ENCODE peak calls at places on chromosomes 5 and 9, in four cellular contexts. U, P, N and A are unnamed samples.

GRCh38 chr9:16830806-16831205 is 39.7 kb downstream of the BNC2 start:
- DNase-seq in P (no peak), N (no peak), U (no peak), A (no peak)

GRCh38 chr5:145915970-145916638 is 20.3 kb upstream of the SH3RF2 start:
- DNase-seq in U (no peak), P (no peak), N (no peak), A (no peak)

GRCh38 chr5:142292808-142293207 is 32.0 kb downstream of the SPRY4 start:
- DNase-seq in N (no peak), U (no peak), P (no peak), A (no peak)

GRCh38 chr5:78653031-78653430 is 4.5 kb upstream of the LHFPL2 start:
- DNase-seq in N (no peak), P (no peak), U (no peak), A (no peak)

GRCh38 chr5:72178910-72179815 is 71.9 kb downstream of the MAP1B start:
- DNase-seq in U (peak; percentile 45), N (peak; percentile 49), P (no peak), A (peak; percentile 85)

GRCh38 chr9:34929506-34930102 is 28.5 kb upstream of the PHF24 start:
- DNase-seq in U (no peak), P (no peak), N (no peak), A (no peak)

GRCh38 chr5:95327211-95327610 is 42.3 kb upstream of the MCTP1 start:
- DNase-seq in U (no peak), N (no peak), P (no peak), A (no peak)

GRCh38 chr5:73655521-73656160 is 29.6 kb downstream of the ARHGEF28 start:
- DNase-seq in N (no peak), P (no peak), U (no peak), A (no peak)

GRCh38 chr5:459562-460412 is 16.8 kb downstream of the EXOC3 start:
- DNase-seq in N (no peak), P (no peak), U (peak; percentile 6), A (peak; percentile 47)

GRCh38 chr5:170597109-170597741 is 93.4 kb downstream of the KCNIP1 start:
- DNase-seq in N (no peak), U (no peak), P (peak; percentile 76), A (no peak)

GRCh38 chr9:12775373-12775962 is 648 bp downstream of the LURAP1L start:
- DNase-seq in U (peak; percentile 27), P (no peak), N (peak; percentile 16), A (no peak)

GRCh38 chr5:54616031-54616430 is 98.5 kb downstream of the SNX18 start:
- DNase-seq in N (peak; percentile 21), P (peak; percentile 68), U (no peak), A (no peak)

GRCh38 chr5:143564417-143564816 is 160.9 kb upstream of the NR3C1 start:
- DNase-seq in U (no peak), P (no peak), N (no peak), A (no peak)

GRCh38 chr5:92320446-92320845 is 937.3 kb upstream of the ARRDC3 start:
- DNase-seq in N (no peak), P (no peak), U (no peak), A (no peak)

GRCh38 chr9:75833765-75834164 is 56.7 kb upstream of the PCSK5 start:
- DNase-seq in U (no peak), P (no peak), N (no peak), A (no peak)

GRCh38 chr9:88312517-88313103 is 75.6 kb upstream of the SPIN1 start:
- DNase-seq in U (no peak), P (no peak), N (no peak), A (no peak)

GRCh38 chr9:88312070-88312469 is 76.2 kb upstream of the SPIN1 start:
- DNase-seq in N (no peak), U (no peak), P (no peak), A (no peak)

GRCh38 chr9:88313364-88314220 is 74.7 kb upstream of the SPIN1 start:
- DNase-seq in N (no peak), P (peak; percentile 12), U (no peak), A (no peak)

GRCh38 chr9:88308831-88309230 is 79.4 kb upstream of the SPIN1 start:
- DNase-seq in N (no peak), P (no peak), U (no peak), A (no peak)

GRCh38 chr9:88310310-88310980 is 77.8 kb upstream of the SPIN1 start:
- DNase-seq in N (no peak), P (peak; percentile 56), U (no peak), A (no peak)
- H3K4me1 ChIP-seq in N (peaks cover 14% of the 10 kb centered on the region), P (peaks cover 7% of the 10 kb centered on the region), U (no peaks in the 10 kb centered on the region), A (no peaks in the 10 kb centered on the region)

GRCh38 chr5:178284996-178285395 is 52.4 kb upstream of the PHYKPL start:
- DNase-seq in U (no peak), P (no peak), N (no peak), A (peak; percentile 31)
- H3K27ac ChIP-seq in U (peak overlapping the region; percentile 37), P (no peak overlapping the region), N (peak overlapping the region; percentile 74), A (no peak overlapping the region)

GRCh38 chr5:119329701-119330100 is 26.1 kb upstream of the TNFAIP8 start:
- DNase-seq in U (no peak), P (peak; percentile 33), N (no peak), A (no peak)

GRCh38 chr5:119330367-119331183 is 25.2 kb upstream of the TNFAIP8 start:
- DNase-seq in U (no peak), P (peak; percentile 47), N (no peak), A (no peak)

GRCh38 chr5:119331566-119332095 is 24.2 kb upstream of the TNFAIP8 start:
- DNase-seq in U (no peak), P (no peak), N (no peak), A (no peak)

GRCh38 chr5:119327018-119327417 is 28.8 kb upstream of the TNFAIP8 start:
- DNase-seq in N (no peak), P (no peak), U (no peak), A (no peak)

DNA sequence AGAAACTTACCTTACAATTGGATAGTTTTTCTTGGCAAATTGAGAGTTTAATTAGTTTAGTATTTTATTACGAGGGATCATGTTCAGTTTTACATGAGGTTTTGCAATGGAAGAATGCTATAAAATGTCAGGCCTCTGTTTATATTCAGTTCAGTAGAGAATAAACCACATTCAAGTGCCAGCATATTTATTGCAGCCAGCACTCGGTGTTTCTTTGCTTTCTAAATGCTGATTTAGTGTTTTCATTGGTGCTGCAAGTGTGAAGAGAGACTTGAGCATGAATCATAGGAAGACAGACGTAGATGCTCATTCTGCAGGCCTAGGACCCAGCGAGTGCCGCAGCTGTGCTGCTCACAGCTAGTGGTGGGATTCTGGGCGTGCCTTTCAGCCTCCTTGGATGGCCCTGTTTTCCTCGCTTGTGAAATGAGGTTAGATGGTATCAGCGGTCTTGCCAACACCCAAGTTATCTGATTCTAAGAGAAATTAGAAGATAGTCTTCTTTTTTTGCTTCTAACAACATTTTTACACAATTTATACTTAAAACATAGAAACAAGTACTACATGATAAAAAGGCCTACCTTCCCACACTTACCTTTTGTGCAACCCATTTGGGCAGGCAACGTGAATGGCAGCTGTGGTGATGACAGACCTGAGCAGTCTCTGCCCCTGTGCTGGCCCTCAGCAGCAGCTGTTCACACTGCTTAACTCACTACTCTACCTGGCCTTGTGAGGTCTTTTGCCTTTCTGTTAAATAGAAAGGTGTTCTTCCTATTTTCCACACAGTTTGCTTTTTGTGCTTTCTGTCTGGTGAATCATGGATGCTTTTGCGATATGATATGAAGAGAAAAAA is 26.8 kb upstream of the TNFAIP8 start:
- DNase-seq in P (peak; percentile 36), U (no peak), N (no peak), A (no peak)
- H3K4me1 ChIP-seq in P (peaks cover 15% of the 10 kb centered on the region), U (peaks cover 16% of the 10 kb centered on the region), N (peaks cover 15% of the 10 kb centered on the region), A (peaks cover 39% of the 10 kb centered on the region)

DNA sequence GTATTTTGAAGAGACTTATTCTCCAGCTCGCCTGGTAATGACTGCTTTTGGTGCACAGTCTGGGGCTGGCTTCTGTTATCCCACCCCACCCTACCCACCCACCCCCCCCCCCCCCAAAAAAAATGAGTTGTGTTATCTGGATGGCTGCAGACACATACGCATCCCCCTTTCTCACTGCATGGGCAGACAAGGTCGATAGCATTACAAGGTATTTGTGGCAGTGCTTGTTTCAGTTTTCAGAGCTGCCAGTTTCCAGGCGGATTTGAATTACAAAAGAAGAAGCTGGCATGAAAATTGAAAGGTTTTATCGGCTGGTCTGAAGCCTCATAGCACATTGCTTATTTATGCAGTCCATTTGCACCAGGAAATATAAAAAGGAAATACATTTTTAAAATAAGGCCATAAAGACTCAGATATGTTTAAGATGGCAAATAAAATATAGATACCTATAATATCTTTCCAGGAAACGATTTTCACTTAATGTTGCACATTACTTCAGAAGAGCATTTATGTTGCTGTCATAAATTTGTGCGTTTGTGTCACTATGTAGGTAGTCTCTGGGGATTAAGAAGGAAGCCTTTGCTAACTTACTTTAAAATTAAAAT is 85.1 kb upstream of the GRHPR start:
- DNase-seq in N (no peak), U (no peak), P (no peak), A (no peak)
- H3K27ac ChIP-seq in N (no peak overlapping the region), U (no peak overlapping the region), P (no peak overlapping the region), A (no peak overlapping the region)

GRCh38 chr5:136057401-136057951 is 28.7 kb downstream of the TGFBI start:
- DNase-seq in U (no peak), P (peak; percentile 23), N (no peak), A (no peak)

GRCh38 chr5:136056336-136056735 is 27.5 kb downstream of the TGFBI start:
- DNase-seq in P (peak; percentile 71), U (no peak), N (no peak), A (no peak)

GRCh38 chr5:136056771-136057335 is 28.1 kb downstream of the TGFBI start:
- DNase-seq in N (no peak), U (no peak), P (no peak), A (no peak)

GRCh38 chr5:136054133-136054996 is 25.6 kb downstream of the TGFBI start:
- DNase-seq in U (no peak), N (no peak), P (no peak), A (no peak)

DNA sequence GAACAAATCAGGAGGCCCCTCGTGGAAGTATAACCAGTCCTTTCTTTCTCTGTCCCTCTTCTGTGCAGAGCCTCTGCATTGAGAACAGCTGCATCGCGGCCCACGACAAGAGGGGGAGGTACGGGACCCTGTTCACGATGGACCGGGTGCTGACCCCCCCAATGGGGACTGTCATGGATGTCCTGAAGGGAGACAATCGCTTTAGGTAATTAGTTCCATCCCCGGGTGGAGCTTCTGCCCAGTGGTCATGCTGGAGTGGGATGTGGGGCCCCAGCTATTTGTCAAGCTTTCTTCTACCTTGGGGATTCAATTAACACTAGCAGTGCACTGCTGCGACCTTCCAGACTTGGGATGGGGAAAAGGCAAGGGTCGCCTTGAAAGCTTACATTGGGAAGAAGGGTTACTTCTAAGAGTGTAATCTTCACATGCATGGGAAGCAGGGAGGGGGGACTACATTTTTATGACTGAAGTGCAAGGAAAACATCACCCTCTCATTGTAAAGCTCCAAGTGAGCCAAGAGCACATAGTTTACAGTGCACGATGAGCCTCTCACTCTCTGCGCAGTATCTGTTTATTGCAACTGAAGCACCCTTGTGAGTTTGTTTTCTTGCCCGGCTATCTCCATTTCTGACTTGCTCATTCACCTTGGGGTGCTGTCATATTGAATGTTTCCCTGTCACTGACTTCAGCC is 27.0 kb downstream of the TGFBI start:
- DNase-seq in U (no peak), P (no peak), N (no peak), A (no peak)
- H3K4me1 ChIP-seq in U (peaks cover 43% of the 10 kb centered on the region), P (peaks cover 30% of the 10 kb centered on the region), N (peaks cover 51% of the 10 kb centered on the region), A (peaks cover 33% of the 10 kb centered on the region)